ENCODE peak calls at places on chromosomes 11 and 22, in six cellular contexts. One of them, this sample, is unnamed.

GRCh38 chr22:33873186-33873585 is 47.1 kb downstream of the LARGE1 start:
- DNase-seq in psoas muscle: peak
- DNase-seq in prostate gland: no peak
- DNase-seq in Karpas-422: no peak
- DNase-seq in left ventricle myocardium inferior: peak
- DNase-seq in body of pancreas: no peak
- DNase-seq in this sample: no peak

GRCh38 chr11:13220148-13220547 is 57.4 kb upstream of the BMAL1 start:
- DNase-seq in psoas muscle: no peak
- DNase-seq in prostate gland: no peak
- DNase-seq in Karpas-422: no peak
- DNase-seq in left ventricle myocardium inferior: no peak
- DNase-seq in body of pancreas: no peak
- DNase-seq in this sample: no peak

GRCh38 chr11:27718346-27718852 is 18.1 kb upstream of the BDNF start:
- DNase-seq in psoas muscle: no peak
- DNase-seq in prostate gland: no peak
- DNase-seq in Karpas-422: no peak
- DNase-seq in left ventricle myocardium inferior: no peak
- DNase-seq in body of pancreas: peak
- DNase-seq in this sample: no peak

GRCh38 chr11:69000831-69001245 is 12.2 kb downstream of the MRGPRF start:
- DNase-seq in psoas muscle: peak
- DNase-seq in prostate gland: no peak
- DNase-seq in Karpas-422: no peak
- DNase-seq in left ventricle myocardium inferior: no peak
- DNase-seq in body of pancreas: peak
- DNase-seq in this sample: peak

GRCh38 chr11:6526411-6527135 is 29.5 kb downstream of the DNHD1 start:
- DNase-seq in psoas muscle: no peak
- DNase-seq in prostate gland: no peak
- DNase-seq in Karpas-422: no peak
- DNase-seq in left ventricle myocardium inferior: no peak
- DNase-seq in body of pancreas: no peak
- DNase-seq in this sample: no peak

GRCh38 chr22:31898911-31899310 is 45.4 kb upstream of the YWHAH start:
- DNase-seq in psoas muscle: no peak
- DNase-seq in prostate gland: no peak
- DNase-seq in Karpas-422: no peak
- DNase-seq in left ventricle myocardium inferior: no peak
- DNase-seq in body of pancreas: no peak
- DNase-seq in this sample: no peak

GRCh38 chr22:39594411-39594810 is 23.9 kb downstream of the CACNA1I start:
- DNase-seq in psoas muscle: no peak
- DNase-seq in prostate gland: no peak
- DNase-seq in Karpas-422: no peak
- DNase-seq in left ventricle myocardium inferior: no peak
- DNase-seq in body of pancreas: no peak
- DNase-seq in this sample: no peak

GRCh38 chr11:114017723-114018122 is 41.8 kb upstream of the ZBTB16 start:
- DNase-seq in psoas muscle: no peak
- DNase-seq in prostate gland: no peak
- DNase-seq in Karpas-422: no peak
- DNase-seq in left ventricle myocardium inferior: no peak
- DNase-seq in body of pancreas: no peak
- DNase-seq in this sample: no peak

GRCh38 chr11:14789879-14790484 is 102.0 kb downstream of the CYP2R1 start:
- DNase-seq in psoas muscle: no peak
- DNase-seq in prostate gland: no peak
- DNase-seq in Karpas-422: peak
- DNase-seq in left ventricle myocardium inferior: no peak
- DNase-seq in body of pancreas: no peak
- DNase-seq in this sample: no peak

GRCh38 chr11:128323381-128323780 is 264.0 kb downstream of the ETS1 start:
- DNase-seq in psoas muscle: no peak
- DNase-seq in prostate gland: no peak
- DNase-seq in Karpas-422: peak
- DNase-seq in left ventricle myocardium inferior: no peak
- DNase-seq in body of pancreas: no peak
- DNase-seq in this sample: no peak

GRCh38 chr11:121479355-121479754 is 26.6 kb upstream of the SORL1-AS1 start:
- DNase-seq in psoas muscle: no peak
- DNase-seq in prostate gland: no peak
- DNase-seq in Karpas-422: no peak
- DNase-seq in left ventricle myocardium inferior: no peak
- DNase-seq in body of pancreas: no peak
- DNase-seq in this sample: no peak

GRCh38 chr11:121479839-121480238 is 27.1 kb upstream of the SORL1-AS1 start:
- DNase-seq in psoas muscle: no peak
- DNase-seq in prostate gland: no peak
- DNase-seq in Karpas-422: no peak
- DNase-seq in left ventricle myocardium inferior: no peak
- DNase-seq in body of pancreas: no peak
- DNase-seq in this sample: no peak

GRCh38 chr11:121476379-121477032 is 23.7 kb upstream of the SORL1-AS1 start:
- DNase-seq in psoas muscle: no peak
- DNase-seq in prostate gland: peak
- DNase-seq in Karpas-422: no peak
- DNase-seq in left ventricle myocardium inferior: no peak
- DNase-seq in body of pancreas: no peak
- DNase-seq in this sample: no peak

GRCh38 chr11:121478226-121478894 is 25.6 kb upstream of the SORL1-AS1 start:
- DNase-seq in psoas muscle: no peak
- DNase-seq in prostate gland: peak
- DNase-seq in Karpas-422: no peak
- DNase-seq in left ventricle myocardium inferior: no peak
- DNase-seq in body of pancreas: peak
- DNase-seq in this sample: no peak

GRCh38 chr11:121478895-121479281 is 26.1 kb upstream of the SORL1-AS1 start:
- DNase-seq in psoas muscle: no peak
- DNase-seq in prostate gland: no peak
- DNase-seq in Karpas-422: no peak
- DNase-seq in left ventricle myocardium inferior: no peak
- DNase-seq in body of pancreas: peak
- DNase-seq in this sample: no peak
- H3K27ac ChIP-seq in psoas muscle: no peak
- H3K27ac ChIP-seq in prostate gland: no peak
- H3K27ac ChIP-seq in Karpas-422: no peak
- H3K27ac ChIP-seq in left ventricle myocardium inferior: no peak
- H3K27ac ChIP-seq in body of pancreas: no peak
- H3K27ac ChIP-seq in this sample: no peak

DNA sequence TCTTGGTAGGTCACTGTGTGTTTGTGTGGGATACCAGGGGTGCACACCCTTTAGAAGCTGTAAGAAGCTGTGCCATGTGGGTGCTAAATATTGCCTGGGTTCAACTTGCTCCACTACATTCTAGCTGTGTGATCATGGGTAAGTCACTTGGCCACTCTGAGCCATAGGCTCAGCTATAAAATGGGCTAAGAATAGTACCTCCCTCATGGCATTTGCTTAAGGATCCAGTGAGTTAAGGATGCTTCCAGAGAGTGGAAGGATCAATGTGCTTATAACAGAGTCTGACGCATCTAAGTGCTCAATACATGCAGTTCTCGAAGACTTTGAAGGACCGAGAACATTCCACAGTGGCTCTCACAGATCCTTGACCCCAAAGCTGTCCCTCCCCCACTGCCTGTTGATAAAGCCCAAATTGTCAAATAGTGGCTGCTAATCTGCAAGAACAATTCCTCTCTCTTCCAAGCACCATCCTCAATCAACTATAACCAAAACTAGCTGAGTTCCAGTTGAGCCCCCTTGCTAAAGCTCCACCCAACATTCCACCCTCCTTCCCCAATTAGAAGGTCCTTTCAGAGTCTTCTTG is 13.2 kb upstream of the TMPRSS6 start:
- DNase-seq in psoas muscle: no peak
- DNase-seq in prostate gland: no peak
- DNase-seq in Karpas-422: no peak
- DNase-seq in left ventricle myocardium inferior: no peak
- DNase-seq in body of pancreas: no peak
- DNase-seq in this sample: no peak
- H3K27ac ChIP-seq in psoas muscle: no peak
- H3K27ac ChIP-seq in prostate gland: no peak
- H3K27ac ChIP-seq in Karpas-422: no peak
- H3K27ac ChIP-seq in left ventricle myocardium inferior: no peak
- H3K27ac ChIP-seq in body of pancreas: no peak
- H3K27ac ChIP-seq in this sample: no peak

GRCh38 chr22:41522813-41523212 is 21.5 kb downstream of the POLR3H start:
- DNase-seq in psoas muscle: no peak
- DNase-seq in prostate gland: no peak
- DNase-seq in Karpas-422: no peak
- DNase-seq in left ventricle myocardium inferior: no peak
- DNase-seq in body of pancreas: no peak
- DNase-seq in this sample: no peak
- H3K27ac ChIP-seq in psoas muscle: peak
- H3K27ac ChIP-seq in prostate gland: peak
- H3K27ac ChIP-seq in Karpas-422: no peak
- H3K27ac ChIP-seq in left ventricle myocardium inferior: peak
- H3K27ac ChIP-seq in body of pancreas: peak
- H3K27ac ChIP-seq in this sample: peak

GRCh38 chr11:46366661-46367161 is 14.8 kb upstream of the MDK start:
- DNase-seq in psoas muscle: no peak
- DNase-seq in prostate gland: no peak
- DNase-seq in Karpas-422: no peak
- DNase-seq in left ventricle myocardium inferior: no peak
- DNase-seq in body of pancreas: no peak
- DNase-seq in this sample: no peak
- H3K27ac ChIP-seq in psoas muscle: peak
- H3K27ac ChIP-seq in prostate gland: no peak
- H3K27ac ChIP-seq in Karpas-422: peak
- H3K27ac ChIP-seq in left ventricle myocardium inferior: peak
- H3K27ac ChIP-seq in body of pancreas: no peak
- H3K27ac ChIP-seq in this sample: no peak

DNA sequence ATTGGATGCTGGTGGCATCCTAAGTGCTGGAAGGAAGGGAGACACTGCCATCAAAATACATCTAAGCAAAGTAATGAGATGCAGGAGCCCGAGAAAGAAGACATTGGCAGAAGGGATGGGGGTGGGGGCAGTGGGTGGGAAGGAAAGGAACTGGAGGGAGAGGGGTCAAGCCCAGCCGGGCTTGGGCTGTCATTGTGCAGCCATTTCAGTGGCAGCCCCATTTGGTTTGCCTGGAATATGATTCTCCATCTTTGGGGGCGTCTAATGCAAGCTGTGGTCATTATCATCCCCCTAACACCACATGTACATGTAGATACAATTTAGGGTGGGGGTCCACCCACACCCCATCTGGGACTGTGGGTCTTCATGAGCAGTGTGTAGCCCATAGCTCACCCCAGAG is 13.9 kb upstream of the ACCSL start:
- DNase-seq in psoas muscle: no peak
- DNase-seq in prostate gland: no peak
- DNase-seq in Karpas-422: no peak
- DNase-seq in left ventricle myocardium inferior: no peak
- DNase-seq in body of pancreas: no peak
- DNase-seq in this sample: no peak
- H3K27ac ChIP-seq in psoas muscle: no peak
- H3K27ac ChIP-seq in prostate gland: no peak
- H3K27ac ChIP-seq in Karpas-422: no peak
- H3K27ac ChIP-seq in left ventricle myocardium inferior: peak
- H3K27ac ChIP-seq in body of pancreas: no peak
- H3K27ac ChIP-seq in this sample: peak

DNA sequence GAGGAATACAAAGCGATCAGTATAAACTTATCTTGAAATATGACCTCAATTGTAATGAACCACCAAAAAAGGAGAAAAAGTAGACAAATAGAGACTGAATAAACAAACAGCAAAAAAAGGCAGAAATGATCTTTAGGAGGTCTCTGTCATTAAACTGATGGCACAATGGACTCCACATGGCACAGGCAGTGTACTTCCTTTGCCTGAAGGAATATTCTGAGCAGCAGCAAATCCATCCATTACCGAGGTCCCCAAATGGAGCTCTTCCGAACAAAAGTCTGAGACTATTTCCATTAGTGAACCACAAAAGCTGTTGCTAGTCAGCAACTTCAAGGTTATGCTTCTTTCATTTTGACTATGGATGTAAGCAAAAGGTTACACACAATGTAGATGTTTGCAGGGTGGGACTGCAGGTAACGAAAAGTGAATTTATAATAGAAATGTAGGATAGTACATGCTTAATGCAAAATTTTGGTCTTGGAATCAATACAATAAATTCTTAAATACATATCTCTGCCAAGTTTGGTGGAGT is 14.5 kb downstream of the NARS2 start:
- DNase-seq in psoas muscle: no peak
- DNase-seq in prostate gland: no peak
- DNase-seq in Karpas-422: no peak
- DNase-seq in left ventricle myocardium inferior: no peak
- DNase-seq in body of pancreas: no peak
- DNase-seq in this sample: no peak
- H3K27ac ChIP-seq in psoas muscle: no peak
- H3K27ac ChIP-seq in prostate gland: no peak
- H3K27ac ChIP-seq in Karpas-422: no peak
- H3K27ac ChIP-seq in left ventricle myocardium inferior: peak
- H3K27ac ChIP-seq in body of pancreas: no peak
- H3K27ac ChIP-seq in this sample: no peak